ENCODE peak calls at places on chromosomes 16 and 17, in eight cellular contexts. E, A, V, I, N, X, B and L are unnamed samples.

GRCh38 chr17:63279498-63280230 is 166.4 kb downstream of the CYB561 start:
- DNase-seq in E (no peak), A (no peak), V (no peak), I (no peak), N (no peak), X (no peak), B (no peak), L (peak)

GRCh38 chr16:58652741-58653140 is 23.1 kb upstream of the CNOT1 start:
- DNase-seq in E (no peak), A (no peak), V (no peak), I (no peak), N (no peak), X (no peak), B (no peak), L (peak)

GRCh38 chr17:38341035-38341721 is 2.6 kb downstream of the GPR179 start:
- DNase-seq in E (no peak), A (peak), V (peak), I (no peak), N (peak), X (no peak), B (peak), L (no peak)

GRCh38 chr16:84535851-84536250 is 31.4 kb upstream of the MEAK7 start:
- DNase-seq in E (no peak), A (no peak), V (no peak), I (no peak), N (no peak), X (no peak), B (no peak), L (no peak)

GRCh38 chr16:29815032-29815721 is 775 bp upstream of the PAGR1 start:
- DNase-seq in E (peak), A (no peak), V (no peak), I (peak), N (no peak), X (no peak), B (no peak), L (no peak)

GRCh38 chr16:82059161-82059982 is 24.3 kb downstream of the HSD17B2 start:
- DNase-seq in E (no peak), A (no peak), V (no peak), I (no peak), N (no peak), X (no peak), B (no peak), L (no peak)

GRCh38 chr17:47990962-47991731 is 20.2 kb downstream of the CDK5RAP3 start:
- DNase-seq in E (no peak), A (no peak), V (no peak), I (no peak), N (no peak), X (no peak), B (no peak), L (peak)

GRCh38 chr17:75517277-75517865 is 1.0 kb downstream of the TSEN54 start:
- DNase-seq in E (peak), A (no peak), V (no peak), I (peak), N (peak), X (no peak), B (no peak), L (no peak)

GRCh38 chr17:58303981-58304734 is 23.4 kb upstream of the MPO start:
- DNase-seq in E (peak), A (no peak), V (no peak), I (peak), N (peak), X (peak), B (no peak), L (peak)